ENCODE peak calls at places on chromosomes 11 and 22, in six cellular contexts. S is activated CD4-positive, CD25-positive, alpha-beta regulatory T cell; M is stimulated activated CD4-positive, alpha-beta T cell treated with anti-CD3 and anti-CD28 coated beads, Interleukin-2, amount 100 ng/mL, for 48 hours; Y is tibial artery; X is iris pigment epithelial cell; C is NCI-H345. Q is an unnamed sample.

GRCh38 chr11:86782781-86783180 is 17.6 kb upstream of the PRSS23 start:
- DNase-seq in S (no peak), M (no peak), Y (no peak), X (no peak), C (no peak), Q (no peak)

GRCh38 chr22:48517039-48518030 is 1310.3 kb downstream of the BRD1 start:
- DNase-seq in S (no peak), M (no peak), Y (no peak), X (no peak), C (no peak), Q (no peak)

GRCh38 chr11:48001438-48002021 is 21.2 kb downstream of the PTPRJ start:
- DNase-seq in S (peak; percentile 68), M (peak; percentile 58), Y (no peak), X (peak; percentile 95), C (no peak), Q (no peak)

GRCh38 chr11:3929689-3930088 is 74.2 kb downstream of the STIM1 start:
- DNase-seq in S (no peak), M (no peak), Y (no peak), X (no peak), C (no peak), Q (no peak)

GRCh38 chr11:133790995-133791394 is 54.3 kb downstream of the SPATA19 start:
- DNase-seq in S (no peak), M (no peak), Y (no peak), X (no peak), C (peak; percentile 24), Q (no peak)

GRCh38 chr11:34792814-34793241 is 123.4 kb downstream of the APIP start:
- DNase-seq in S (no peak), M (no peak), Y (no peak), X (no peak), C (no peak), Q (no peak)

GRCh38 chr11:24896118-24896835 is 399.4 kb downstream of the LUZP2 start:
- DNase-seq in S (no peak), M (no peak), Y (no peak), X (no peak), C (no peak), Q (no peak)

GRCh38 chr11:2223153-2223794 is 47.1 kb downstream of the ASCL2 start:
- DNase-seq in S (no peak), M (no peak), Y (no peak), X (no peak), C (no peak), Q (no peak)

GRCh38 chr11:35162795-35163194 is 23.8 kb downstream of the CD44 start:
- DNase-seq in S (no peak), M (no peak), Y (no peak), X (no peak), C (no peak), Q (no peak)

GRCh38 chr11:1531418-1531817 is 40.7 kb downstream of the DUSP8 start:
- DNase-seq in S (no peak), M (no peak), Y (no peak), X (no peak), C (no peak), Q (peak; percentile 71)

GRCh38 chr22:38097557-38098409 is 12.7 kb downstream of the BAIAP2L2 start:
- DNase-seq in S (no peak), M (no peak), Y (no peak), X (peak; percentile 22), C (no peak), Q (no peak)

GRCh38 chr11:208917-209260 is 1.4 kb downstream of the RIC8A start:
- DNase-seq in S (no peak), M (no peak), Y (no peak), X (no peak), C (no peak), Q (no peak)

GRCh38 chr11:62104816-62105610 is 18.8 kb upstream of the INCENP start:
- DNase-seq in S (no peak), M (no peak), Y (no peak), X (peak; percentile 57), C (no peak), Q (no peak)

GRCh38 chr22:17742528-17742902 is 31.8 kb downstream of the BID start:
- DNase-seq in S (peak; percentile 30), M (peak; percentile 76), Y (no peak), X (peak; percentile 59), C (peak; percentile 36), Q (peak; percentile 72)

GRCh38 chr11:128552783-128553661 is 34.3 kb downstream of the ETS1 start:
- DNase-seq in S (no peak), M (no peak), Y (no peak), X (peak; percentile 34), C (no peak), Q (peak; percentile 96)

GRCh38 chr11:126159719-126160344 is 51.6 kb downstream of the RPUSD4 start:
- DNase-seq in S (no peak), M (no peak), Y (no peak), X (no peak), C (no peak), Q (no peak)

GRCh38 chr11:120137611-120138521 is at the start of gene TRIM29:
- DNase-seq in S (no peak), M (no peak), Y (peak; percentile 62), X (no peak), C (no peak), Q (peak; percentile 97)

Q was measured in epithelial cell of esophagus.